ENCODE peak calls at places on chromosomes 3 and 15, in five cellular contexts. Q is mesenchymal stem cell, N is neuronal stem cell, C is IMR-90, K is neural progenitor cell. B is an unnamed sample.

GRCh38 chr3:131033480-131034080 is 6.9 kb downstream of the NEK11 start:
- DNase-seq in C (peak), N (peak), K (peak), Q (peak), B (peak)

GRCh38 chr15:46456431-46456830 is 821.6 kb downstream of the SQOR start:
- DNase-seq in Q (no peak), N (no peak), K (no peak), C (no peak), B (no peak)

GRCh38 chr3:119562307-119562961 is 3.0 kb upstream of the CD80 start:
- DNase-seq in N (no peak), Q (peak), K (no peak), C (no peak), B (no peak)

GRCh38 chr15:33442449-33442848 is 131.7 kb downstream of the RYR3 start:
- DNase-seq in K (no peak), N (no peak), Q (no peak), C (no peak), B (no peak)

GRCh38 chr15:32908135-32908801 is 190.5 kb downstream of the GREM1 start:
- DNase-seq in Q (peak), N (no peak), K (no peak), C (peak), B (no peak)

GRCh38 chr3:183158552-183159006 is 4.0 kb downstream of the LAMP3 start:
- DNase-seq in Q (peak), K (no peak), C (peak), N (no peak), B (peak)

GRCh38 chr3:107927361-107928083 is 163.3 kb downstream of the CD47 start:
- DNase-seq in C (peak), Q (peak), N (peak), K (peak), B (peak)

GRCh38 chr3:31356941-31357340 is 175.8 kb upstream of the STT3B start:
- DNase-seq in K (no peak), Q (no peak), C (peak), N (no peak), B (peak)

GRCh38 chr3:26099692-26100091 is 309.8 kb downstream of the OXSM start:
- DNase-seq in K (no peak), C (no peak), N (no peak), Q (no peak), B (no peak)

GRCh38 chr15:65198571-65198970 is 12.7 kb downstream of the CILP start:
- DNase-seq in N (no peak), Q (no peak), K (no peak), C (no peak), B (no peak)

GRCh38 chr3:88773766-88774165 is 333.7 kb upstream of the EPHA3 start:
- DNase-seq in K (no peak), C (no peak), N (no peak), Q (no peak), B (peak)

GRCh38 chr3:142896201-142896755 is 7.4 kb upstream of the PCOLCE2 start:
- DNase-seq in C (peak), K (no peak), N (no peak), Q (peak), B (peak)

GRCh38 chr3:69324362-69325025 is 61.4 kb downstream of the FRMD4B start:
- DNase-seq in N (no peak), K (peak), Q (no peak), C (no peak), B (no peak)

GRCh38 chr3:181056276-181056675 is 66.7 kb upstream of the DNAJC19 start:
- DNase-seq in N (no peak), C (no peak), Q (no peak), K (no peak), B (no peak)

GRCh38 chr3:150180349-150180748 is 209.7 kb upstream of the PFN2 start:
- DNase-seq in C (peak), Q (peak), K (no peak), N (no peak), B (no peak)

GRCh38 chr15:69337133-69337532 is 38.4 kb downstream of the PAQR5 start:
- DNase-seq in Q (no peak), K (no peak), C (peak), N (no peak), B (no peak)

GRCh38 chr3:5347486-5347885 is 160.0 kb downstream of the EDEM1 start:
- DNase-seq in N (no peak), C (no peak), K (no peak), Q (no peak), B (no peak)

DNA sequence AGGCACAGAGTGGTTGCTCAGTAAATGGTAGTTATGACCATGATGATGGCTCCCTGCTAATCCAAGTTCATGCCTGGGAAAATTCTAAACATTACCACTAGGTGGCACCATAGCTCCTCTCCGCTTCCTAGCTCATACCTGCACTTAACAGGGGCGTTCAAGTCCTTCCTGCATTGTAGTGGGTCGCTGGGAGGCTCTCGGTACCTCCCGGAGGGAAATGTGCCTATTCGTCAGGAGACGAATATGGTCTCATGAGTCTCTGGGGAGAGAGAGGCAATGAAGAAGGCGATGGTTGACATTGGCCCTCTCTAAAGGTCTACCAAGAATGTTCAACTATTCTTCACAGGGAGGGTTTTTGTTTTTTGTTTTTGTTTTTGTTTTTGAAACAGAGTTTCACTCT is 10.9 kb downstream of the MESP1 start:
- DNase-seq in N (peak), Q (peak), C (peak), K (peak), B (peak)
- H3K9ac ChIP-seq in N (no peak), Q (no peak), C (no peak), K (no peak), B (no peak)

DNA sequence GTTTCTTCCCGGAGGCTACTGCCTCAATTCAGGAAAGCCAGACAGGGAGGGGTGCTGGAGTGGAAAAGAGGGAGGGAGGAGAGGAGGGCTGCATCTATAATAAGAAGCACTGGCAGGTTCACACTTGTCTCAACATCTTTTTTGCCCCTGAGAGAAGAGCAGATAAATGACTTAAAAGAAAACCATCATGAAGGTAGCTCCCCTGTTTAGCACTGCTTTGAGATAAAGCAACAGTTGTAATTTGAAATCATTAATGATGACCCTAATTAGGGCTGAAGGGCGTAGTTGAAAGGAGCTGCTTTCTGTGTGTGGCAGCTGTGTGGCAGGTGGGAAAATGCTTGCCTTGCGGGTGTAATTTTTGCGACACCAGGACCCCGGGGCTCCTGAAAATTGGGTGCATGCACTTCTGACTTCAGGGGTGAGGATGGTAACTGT is 222.8 kb upstream of the IL12A start:
- DNase-seq in N (no peak), C (no peak), K (no peak), Q (no peak), B (no peak)
- H3K4me2 ChIP-seq in N (peak), C (peak), K (peak), Q (peak), B (peak)

GRCh38 chr15:40366204-40367037 is 8.4 kb downstream of the DISP2 start:
- DNase-seq in Q (no peak), C (no peak), N (no peak), K (no peak), B (no peak)

GRCh38 chr15:40369474-40369869 is 11.5 kb downstream of the DISP2 start:
- DNase-seq in Q (no peak), C (no peak), K (no peak), N (no peak), B (no peak)

GRCh38 chr15:40368701-40369473 is 10.9 kb downstream of the DISP2 start:
- DNase-seq in C (no peak), Q (no peak), K (no peak), N (no peak), B (no peak)

GRCh38 chr15:40367038-40367672 is 9.1 kb downstream of the DISP2 start:
- DNase-seq in Q (no peak), N (no peak), K (no peak), C (no peak), B (no peak)

GRCh38 chr15:40367673-40368611 is 9.9 kb downstream of the DISP2 start:
- DNase-seq in C (peak), N (peak), K (peak), Q (peak), B (peak)
- H2AFZ ChIP-seq in C (peak), N (peak), K (peak), Q (peak), B (peak)

DNA sequence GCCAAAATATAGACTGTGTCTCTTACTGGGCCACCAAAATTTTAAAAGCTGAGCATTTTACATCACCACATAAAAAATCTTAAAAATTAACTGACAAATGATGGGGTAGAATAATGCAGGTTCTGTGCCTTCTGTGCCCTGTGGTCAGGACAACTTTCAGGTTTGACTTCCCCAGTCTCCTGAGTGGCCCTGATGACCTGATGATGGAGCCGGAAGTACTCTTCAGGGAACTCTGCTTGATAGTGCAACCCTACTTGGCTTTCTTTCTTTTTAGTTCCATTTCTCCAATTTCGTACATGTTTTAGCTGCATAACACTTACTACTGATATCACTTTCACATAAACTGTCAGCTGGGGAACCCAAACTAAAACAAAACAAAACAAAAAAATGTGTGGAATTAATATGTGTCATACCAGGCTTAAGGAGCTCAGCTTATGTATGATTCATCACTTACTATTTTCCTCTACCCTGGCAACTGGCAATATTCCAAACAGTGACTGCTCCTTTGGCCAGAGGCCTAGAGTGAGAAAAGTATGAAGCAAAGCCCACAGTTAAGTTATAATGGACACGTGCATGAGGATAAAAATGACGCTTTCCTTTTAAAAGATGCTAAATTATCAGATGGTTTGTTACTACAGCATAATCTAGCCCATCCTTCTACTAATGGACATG is 194.3 kb downstream of the BCHE start:
- DNase-seq in N (no peak), Q (peak), K (no peak), C (peak), B (peak)
- H3K9ac ChIP-seq in N (no peak), Q (peak), K (no peak), C (no peak), B (no peak)

DNA sequence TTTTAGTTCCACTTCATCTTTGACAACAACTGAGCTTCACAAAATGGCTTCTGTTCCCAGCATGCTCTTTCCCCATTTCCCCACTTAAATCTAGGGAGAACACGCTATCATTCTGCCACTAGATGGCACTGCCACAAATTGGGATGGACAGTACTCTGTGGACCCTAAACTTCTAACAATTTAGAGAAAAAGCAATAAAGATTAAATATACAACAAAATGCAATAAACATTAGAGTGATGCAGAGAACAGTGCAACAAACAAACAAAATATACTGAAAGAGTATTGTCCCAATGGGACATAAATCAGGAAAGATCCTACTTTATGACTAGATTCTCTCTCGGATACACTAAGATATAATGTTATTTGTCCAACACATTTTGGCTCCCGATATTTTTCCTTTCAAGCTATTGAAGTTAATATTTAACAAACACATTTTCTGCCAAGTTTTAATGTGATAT is 169.7 kb upstream of the TMCO5A start:
- DNase-seq in K (peak), C (peak), Q (peak), N (no peak), B (peak)
- H3K4me2 ChIP-seq in K (no peak), C (no peak), Q (no peak), N (no peak), B (no peak)

GRCh38 chr3:178382388-178383061 is 153.7 kb upstream of the KCNMB2 start:
- DNase-seq in N (no peak), K (no peak), C (peak), Q (peak), B (peak)

GRCh38 chr3:178385280-178385952 is 150.8 kb upstream of the KCNMB2 start:
- DNase-seq in C (peak), Q (peak), N (peak), K (peak), B (peak)

GRCh38 chr3:178381971-178382370 is 154.3 kb upstream of the KCNMB2 start:
- DNase-seq in N (no peak), K (no peak), Q (peak), C (peak), B (peak)

GRCh38 chr3:178386401-178386800 is 149.8 kb upstream of the KCNMB2 start:
- DNase-seq in K (no peak), N (no peak), C (no peak), Q (no peak), B (no peak)

DNA sequence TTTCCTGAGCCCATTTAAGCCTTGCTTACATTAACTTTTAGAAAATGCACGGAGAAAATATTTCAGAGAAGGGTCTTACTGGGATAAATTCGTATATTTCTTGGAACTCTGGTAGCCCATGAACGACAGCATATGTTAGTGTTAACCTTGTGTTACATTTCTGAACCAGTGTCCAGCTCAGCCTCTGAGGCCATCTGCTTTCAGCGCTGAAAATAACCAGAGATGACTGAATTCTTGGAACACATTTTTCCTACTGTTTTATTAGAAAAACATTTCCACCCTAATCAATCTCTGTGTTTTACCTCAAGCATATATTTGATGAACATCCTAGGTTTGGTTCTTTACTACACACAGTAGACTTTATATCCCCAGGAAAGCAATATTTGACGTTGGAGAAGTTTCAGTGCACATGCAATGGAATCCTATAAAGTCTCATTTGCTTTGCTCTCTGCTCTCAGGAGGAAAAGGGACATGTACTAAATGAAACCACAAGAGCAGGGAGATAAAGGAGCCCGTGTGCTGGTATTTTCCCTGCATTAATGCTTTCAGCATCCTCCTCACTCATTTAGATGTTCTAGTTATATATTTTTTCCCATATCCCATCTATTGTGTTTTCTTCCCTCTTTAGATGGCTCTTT is 151.8 kb upstream of the KCNMB2 start:
- DNase-seq in Q (peak), C (no peak), K (no peak), N (no peak), B (no peak)
- H2AFZ ChIP-seq in Q (no peak), C (no peak), K (peak), N (peak), B (no peak)

GRCh38 chr15:80791004-80791403 is 11.8 kb downstream of the CEMIP start:
- DNase-seq in N (no peak), K (no peak), C (no peak), Q (no peak), B (no peak)

GRCh38 chr15:80789296-80789695 is 10.1 kb downstream of the CEMIP start:
- DNase-seq in C (peak), N (no peak), K (no peak), Q (peak), B (no peak)

GRCh38 chr15:80788536-80788935 is 9.4 kb downstream of the CEMIP start:
- DNase-seq in N (no peak), K (no peak), C (peak), Q (peak), B (no peak)

GRCh38 chr15:80787238-80787805 is 8.2 kb downstream of the CEMIP start:
- DNase-seq in Q (peak), C (peak), K (peak), N (no peak), B (no peak)

GRCh38 chr15:80789836-80790235 is 10.7 kb downstream of the CEMIP start:
- DNase-seq in N (no peak), Q (no peak), C (no peak), K (no peak), B (no peak)
- H3K9ac ChIP-seq in N (no peak), Q (no peak), C (no peak), K (no peak), B (no peak)

GRCh38 chr3:193489949-193490348 is 64.7 kb downstream of the ATP13A4 start:
- DNase-seq in N (no peak), K (no peak), Q (no peak), C (no peak), B (no peak)
- H3K4me2 ChIP-seq in N (no peak), K (no peak), Q (no peak), C (no peak), B (no peak)